ENCODE peak calls at places on chromosome X, in four cellular contexts. One of them, this sample, is unnamed. For H3K4me1, the result is how much of the 10 kb centered on the place peaks cover.

GRCh38 chrX:136794080-136794479 is 13.3 kb upstream of the ARHGEF6 start:
- DNase-seq in K562: no peak
- DNase-seq in HepG2: no peak
- DNase-seq in GM12878: no peak
- DNase-seq in this sample: no peak

GRCh38 chrX:88424541-88424940 is 322.5 kb upstream of the CPXCR1 start:
- DNase-seq in K562: no peak
- DNase-seq in HepG2: no peak
- DNase-seq in GM12878: no peak
- DNase-seq in this sample: no peak

GRCh38 chrX:153560000-153560399 is 38.9 kb downstream of the CCNQ start:
- DNase-seq in K562: no peak
- DNase-seq in HepG2: no peak
- DNase-seq in GM12878: no peak
- DNase-seq in this sample: no peak

GRCh38 chrX:138853936-138854335 is 142.4 kb upstream of the FGF13 start:
- DNase-seq in K562: no peak
- DNase-seq in HepG2: no peak
- DNase-seq in GM12878: no peak
- DNase-seq in this sample: no peak

GRCh38 chrX:34918091-34918736 is 24.4 kb upstream of the FAM47B start:
- DNase-seq in K562: no peak
- DNase-seq in HepG2: no peak
- DNase-seq in GM12878: no peak
- DNase-seq in this sample: no peak

GRCh38 chrX:103776586-103776985 is at the start of gene PLP1:
- DNase-seq in K562: no peak
- DNase-seq in HepG2: no peak
- DNase-seq in GM12878: no peak
- DNase-seq in this sample: peak

GRCh38 chrX:72245461-72246089 is 6.7 kb upstream of the ERCC6L start:
- DNase-seq in K562: peak
- DNase-seq in HepG2: peak
- DNase-seq in GM12878: no peak
- DNase-seq in this sample: peak

GRCh38 chrX:11629593-11630211 is 36.0 kb downstream of the ARHGAP6 start:
- DNase-seq in K562: no peak
- DNase-seq in HepG2: no peak
- DNase-seq in GM12878: no peak
- DNase-seq in this sample: peak

GRCh38 chrX:98296129-98296528 is 1412.4 kb downstream of the RPA4 start:
- DNase-seq in K562: no peak
- DNase-seq in HepG2: no peak
- DNase-seq in GM12878: no peak
- DNase-seq in this sample: no peak

GRCh38 chrX:57918750-57919436 is 8.6 kb upstream of the ZXDA start:
- DNase-seq in K562: no peak
- DNase-seq in HepG2: peak
- DNase-seq in GM12878: no peak
- DNase-seq in this sample: peak

GRCh38 chrX:100745806-100746537 is 14.1 kb upstream of the SYTL4 start:
- DNase-seq in K562: no peak
- DNase-seq in HepG2: no peak
- DNase-seq in GM12878: no peak
- DNase-seq in this sample: no peak

GRCh38 chrX:17706676-17707075 is 30.6 kb upstream of the SCML1 start:
- DNase-seq in K562: no peak
- DNase-seq in HepG2: peak
- DNase-seq in GM12878: no peak
- DNase-seq in this sample: no peak

GRCh38 chrX:136909706-136910564 is 29.4 kb upstream of the RBMX start:
- DNase-seq in K562: peak
- DNase-seq in HepG2: no peak
- DNase-seq in GM12878: peak
- DNase-seq in this sample: peak

GRCh38 chrX:67601771-67602170 is 58.0 kb downstream of the AR start:
- DNase-seq in K562: no peak
- DNase-seq in HepG2: no peak
- DNase-seq in GM12878: no peak
- DNase-seq in this sample: no peak

GRCh38 chrX:134682081-134682480 is 23.8 kb upstream of the PLAC1 start:
- DNase-seq in K562: no peak
- DNase-seq in HepG2: no peak
- DNase-seq in GM12878: no peak
- DNase-seq in this sample: no peak

GRCh38 chrX:20680998-20681397 is 414.3 kb upstream of the RPS6KA3 start:
- DNase-seq in K562: no peak
- DNase-seq in HepG2: no peak
- DNase-seq in GM12878: no peak
- DNase-seq in this sample: no peak

GRCh38 chrX:1904663-1905218 is 289.9 kb downstream of the ASMT start:
- DNase-seq in K562: no peak
- DNase-seq in HepG2: no peak
- DNase-seq in GM12878: no peak
- DNase-seq in this sample: no peak

GRCh38 chrX:34656467-34656841 is 631 bp downstream of the TMEM47 start:
- DNase-seq in K562: no peak
- DNase-seq in HepG2: no peak
- DNase-seq in GM12878: no peak
- DNase-seq in this sample: no peak

GRCh38 chrX:115367956-115368355 is 78.4 kb downstream of the LUZP4 start:
- DNase-seq in K562: no peak
- DNase-seq in HepG2: no peak
- DNase-seq in GM12878: no peak
- DNase-seq in this sample: no peak

GRCh38 chrX:10628906-10629305 is 8.5 kb upstream of the MID1 start:
- DNase-seq in K562: no peak
- DNase-seq in HepG2: no peak
- DNase-seq in GM12878: no peak
- DNase-seq in this sample: no peak

GRCh38 chrX:19747672-19748610 is 139.5 kb downstream of the SH3KBP1 start:
- DNase-seq in K562: no peak
- DNase-seq in HepG2: no peak
- DNase-seq in GM12878: no peak
- DNase-seq in this sample: no peak

GRCh38 chrX:86137071-86137470 is 11.2 kb upstream of the DACH2 start:
- DNase-seq in K562: no peak
- DNase-seq in HepG2: no peak
- DNase-seq in GM12878: no peak
- DNase-seq in this sample: no peak

GRCh38 chrX:143869018-143869417 is 14.9 kb upstream of the UBE2NL start:
- DNase-seq in K562: no peak
- DNase-seq in HepG2: no peak
- DNase-seq in GM12878: no peak
- DNase-seq in this sample: no peak

GRCh38 chrX:71616672-71617529 is 1.4 kb downstream of the CXCR3 start:
- DNase-seq in K562: no peak
- DNase-seq in HepG2: peak
- DNase-seq in GM12878: no peak
- DNase-seq in this sample: peak

GRCh38 chrX:49042581-49043219 is 457 bp downstream of the TFE3 start:
- DNase-seq in K562: no peak
- DNase-seq in HepG2: no peak
- DNase-seq in GM12878: no peak
- DNase-seq in this sample: no peak

GRCh38 chrX:74924449-74925209 is 623 bp downstream of the NEXMIF start:
- DNase-seq in K562: no peak
- DNase-seq in HepG2: no peak
- DNase-seq in GM12878: no peak
- DNase-seq in this sample: peak

GRCh38 chrX:68440940-68441339 is 7.6 kb upstream of the OPHN1 start:
- DNase-seq in K562: peak
- DNase-seq in HepG2: peak
- DNase-seq in GM12878: no peak
- DNase-seq in this sample: no peak

GRCh38 chrX:100512471-100512870 is 72.3 kb upstream of the TNMD start:
- DNase-seq in K562: peak
- DNase-seq in HepG2: no peak
- DNase-seq in GM12878: no peak
- DNase-seq in this sample: peak

GRCh38 chrX:41344053-41344452 is 10.1 kb downstream of the DDX3X start:
- DNase-seq in K562: no peak
- DNase-seq in HepG2: no peak
- DNase-seq in GM12878: no peak
- DNase-seq in this sample: no peak
- H3K4me1 ChIP-seq in K562: under half
- H3K4me1 ChIP-seq in HepG2: under half
- H3K4me1 ChIP-seq in GM12878: under half
- H3K4me1 ChIP-seq in this sample: under half

GRCh38 chrX:8284131-8284530 is 113.1 kb upstream of the VCX2 start:
- DNase-seq in K562: no peak
- DNase-seq in HepG2: no peak
- DNase-seq in GM12878: no peak
- DNase-seq in this sample: no peak
- TF ChIP-seq JUNB in K562: no peak
- TF ChIP-seq JUNB in HepG2: no peak
- TF ChIP-seq JUNB in GM12878: no peak
- TF ChIP-seq JUNB in this sample: no peak

GRCh38 chrX:40008841-40009461 is 88.8 kb downstream of the BCOR start:
- DNase-seq in K562: no peak
- DNase-seq in HepG2: no peak
- DNase-seq in GM12878: no peak
- DNase-seq in this sample: peak
- TF ChIP-seq EZH2 in K562: no peak
- TF ChIP-seq EZH2 in HepG2: no peak
- TF ChIP-seq EZH2 in GM12878: no peak
- TF ChIP-seq EZH2 in this sample: no peak

DNA sequence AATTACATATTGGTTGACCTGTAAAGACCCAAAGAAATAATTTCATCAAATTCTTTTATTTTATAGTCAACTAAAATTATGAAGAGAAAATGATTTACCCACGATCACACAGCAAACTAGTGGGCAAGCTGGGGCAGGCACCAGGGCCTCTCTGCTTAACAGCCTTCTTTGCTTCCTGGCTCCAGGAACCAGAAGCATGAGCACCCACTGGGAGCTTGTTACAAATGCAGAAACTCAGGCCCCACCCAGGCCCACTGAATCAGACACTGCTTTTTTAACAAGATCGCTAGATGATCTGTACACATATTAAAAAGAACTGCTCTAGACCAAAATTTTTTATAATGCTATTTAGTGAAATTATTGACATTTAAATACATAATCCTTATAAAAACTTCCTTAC is 95.0 kb downstream of the GEMIN8 start:
- DNase-seq in K562: no peak
- DNase-seq in HepG2: no peak
- DNase-seq in GM12878: no peak
- DNase-seq in this sample: no peak
- H3K4me1 ChIP-seq in K562: under half
- H3K4me1 ChIP-seq in HepG2: under half
- H3K4me1 ChIP-seq in GM12878: under half
- H3K4me1 ChIP-seq in this sample: half or more

This sample was measured in GM23338.